ENCODE peak calls at places on chromosomes 7 and 10, in eight cellular contexts. One of them, this sample, is unnamed. For H4K20me1, the result is how much of the 10 kb centered on the place peaks cover.

GRCh38 chr7:70006411-70006920 is 408.2 kb downstream of the AUTS2 start:
- DNase-seq in OCI-LY7: peak
- DNase-seq in H9: no peak
- DNase-seq in IMR-90: no peak
- DNase-seq in fibroblast of lung: no peak
- DNase-seq in PC-3: no peak
- DNase-seq in GM23338: no peak
- DNase-seq in K562: no peak
- DNase-seq in this sample: no peak

GRCh38 chr7:137402535-137403258 is 59.2 kb upstream of the PTN start:
- DNase-seq in OCI-LY7: no peak
- DNase-seq in H9: no peak
- DNase-seq in IMR-90: no peak
- DNase-seq in fibroblast of lung: no peak
- DNase-seq in PC-3: no peak
- DNase-seq in GM23338: peak
- DNase-seq in K562: no peak
- DNase-seq in this sample: no peak

GRCh38 chr10:69898524-69898923 is 96.8 kb downstream of the COL13A1 start:
- DNase-seq in OCI-LY7: no peak
- DNase-seq in H9: no peak
- DNase-seq in IMR-90: no peak
- DNase-seq in fibroblast of lung: no peak
- DNase-seq in PC-3: no peak
- DNase-seq in GM23338: no peak
- DNase-seq in K562: no peak
- DNase-seq in this sample: no peak

GRCh38 chr7:30209951-30210350 is 74.4 kb upstream of the ZNRF2 start:
- DNase-seq in OCI-LY7: no peak
- DNase-seq in H9: no peak
- DNase-seq in IMR-90: no peak
- DNase-seq in fibroblast of lung: no peak
- DNase-seq in PC-3: no peak
- DNase-seq in GM23338: no peak
- DNase-seq in K562: no peak
- DNase-seq in this sample: no peak

GRCh38 chr10:18773180-18773579 is 113.9 kb downstream of the ARL5B start:
- DNase-seq in OCI-LY7: no peak
- DNase-seq in H9: no peak
- DNase-seq in IMR-90: no peak
- DNase-seq in fibroblast of lung: no peak
- DNase-seq in PC-3: no peak
- DNase-seq in GM23338: no peak
- DNase-seq in K562: no peak
- DNase-seq in this sample: no peak

GRCh38 chr10:79410315-79411094 is 34.9 kb downstream of the ZCCHC24 start:
- DNase-seq in OCI-LY7: no peak
- DNase-seq in H9: no peak
- DNase-seq in IMR-90: no peak
- DNase-seq in fibroblast of lung: no peak
- DNase-seq in PC-3: no peak
- DNase-seq in GM23338: no peak
- DNase-seq in K562: no peak
- DNase-seq in this sample: no peak

GRCh38 chr10:47176903-47177860 is 122.8 kb upstream of the GDF10 start:
- DNase-seq in OCI-LY7: no peak
- DNase-seq in H9: no peak
- DNase-seq in IMR-90: peak
- DNase-seq in fibroblast of lung: peak
- DNase-seq in PC-3: no peak
- DNase-seq in GM23338: no peak
- DNase-seq in K562: no peak
- DNase-seq in this sample: no peak

GRCh38 chr10:112953075-112953501 is 3.0 kb downstream of the TCF7L2 start:
- DNase-seq in OCI-LY7: no peak
- DNase-seq in H9: no peak
- DNase-seq in IMR-90: peak
- DNase-seq in fibroblast of lung: peak
- DNase-seq in PC-3: no peak
- DNase-seq in GM23338: peak
- DNase-seq in K562: no peak
- DNase-seq in this sample: no peak

GRCh38 chr7:38682602-38683001 is 51.4 kb upstream of the AMPH start:
- DNase-seq in OCI-LY7: no peak
- DNase-seq in H9: no peak
- DNase-seq in IMR-90: no peak
- DNase-seq in fibroblast of lung: no peak
- DNase-seq in PC-3: no peak
- DNase-seq in GM23338: no peak
- DNase-seq in K562: no peak
- DNase-seq in this sample: no peak

GRCh38 chr10:115854740-115855435 is 418.1 kb downstream of the GFRA1 start:
- DNase-seq in OCI-LY7: no peak
- DNase-seq in H9: no peak
- DNase-seq in IMR-90: peak
- DNase-seq in fibroblast of lung: peak
- DNase-seq in PC-3: no peak
- DNase-seq in GM23338: no peak
- DNase-seq in K562: no peak
- DNase-seq in this sample: no peak

GRCh38 chr10:12042409-12042796 is 206 bp downstream of the UPF2 start:
- DNase-seq in OCI-LY7: peak
- DNase-seq in H9: no peak
- DNase-seq in IMR-90: peak
- DNase-seq in fibroblast of lung: peak
- DNase-seq in PC-3: no peak
- DNase-seq in GM23338: peak
- DNase-seq in K562: peak
- DNase-seq in this sample: no peak

GRCh38 chr7:116075351-116076145 is 45.0 kb upstream of the TFEC start:
- DNase-seq in OCI-LY7: no peak
- DNase-seq in H9: peak
- DNase-seq in IMR-90: peak
- DNase-seq in fibroblast of lung: peak
- DNase-seq in PC-3: no peak
- DNase-seq in GM23338: no peak
- DNase-seq in K562: no peak
- DNase-seq in this sample: no peak

GRCh38 chr7:88795553-88795952 is at the start of gene TEX47:
- DNase-seq in OCI-LY7: no peak
- DNase-seq in H9: no peak
- DNase-seq in IMR-90: no peak
- DNase-seq in fibroblast of lung: no peak
- DNase-seq in PC-3: no peak
- DNase-seq in GM23338: no peak
- DNase-seq in K562: no peak
- DNase-seq in this sample: no peak

GRCh38 chr7:158502068-158502750 is 85.4 kb downstream of the PTPRN2 start:
- DNase-seq in OCI-LY7: no peak
- DNase-seq in H9: no peak
- DNase-seq in IMR-90: no peak
- DNase-seq in fibroblast of lung: no peak
- DNase-seq in PC-3: no peak
- DNase-seq in GM23338: no peak
- DNase-seq in K562: no peak
- DNase-seq in this sample: no peak
- H4K20me1 ChIP-seq in OCI-LY7: under half
- H4K20me1 ChIP-seq in H9: under half
- H4K20me1 ChIP-seq in IMR-90: under half
- H4K20me1 ChIP-seq in fibroblast of lung: under half
- H4K20me1 ChIP-seq in PC-3: under half
- H4K20me1 ChIP-seq in GM23338: under half
- H4K20me1 ChIP-seq in K562: under half
- H4K20me1 ChIP-seq in this sample: under half

GRCh38 chr7:105653441-105654005 is 72.2 kb upstream of the EFCAB10 start:
- DNase-seq in OCI-LY7: no peak
- DNase-seq in H9: no peak
- DNase-seq in IMR-90: no peak
- DNase-seq in fibroblast of lung: no peak
- DNase-seq in PC-3: no peak
- DNase-seq in GM23338: no peak
- DNase-seq in K562: no peak
- DNase-seq in this sample: no peak

GRCh38 chr7:105654095-105654686 is 72.9 kb upstream of the EFCAB10 start:
- DNase-seq in OCI-LY7: no peak
- DNase-seq in H9: no peak
- DNase-seq in IMR-90: no peak
- DNase-seq in fibroblast of lung: no peak
- DNase-seq in PC-3: no peak
- DNase-seq in GM23338: no peak
- DNase-seq in K562: no peak
- DNase-seq in this sample: no peak

GRCh38 chr7:105654994-105655900 is 74.0 kb upstream of the EFCAB10 start:
- DNase-seq in OCI-LY7: no peak
- DNase-seq in H9: peak
- DNase-seq in IMR-90: peak
- DNase-seq in fibroblast of lung: peak
- DNase-seq in PC-3: peak
- DNase-seq in GM23338: peak
- DNase-seq in K562: peak
- DNase-seq in this sample: no peak

GRCh38 chr7:105656922-105657521 is 75.7 kb upstream of the EFCAB10 start:
- DNase-seq in OCI-LY7: peak
- DNase-seq in H9: peak
- DNase-seq in IMR-90: no peak
- DNase-seq in fibroblast of lung: no peak
- DNase-seq in PC-3: peak
- DNase-seq in GM23338: peak
- DNase-seq in K562: peak
- DNase-seq in this sample: no peak

DNA sequence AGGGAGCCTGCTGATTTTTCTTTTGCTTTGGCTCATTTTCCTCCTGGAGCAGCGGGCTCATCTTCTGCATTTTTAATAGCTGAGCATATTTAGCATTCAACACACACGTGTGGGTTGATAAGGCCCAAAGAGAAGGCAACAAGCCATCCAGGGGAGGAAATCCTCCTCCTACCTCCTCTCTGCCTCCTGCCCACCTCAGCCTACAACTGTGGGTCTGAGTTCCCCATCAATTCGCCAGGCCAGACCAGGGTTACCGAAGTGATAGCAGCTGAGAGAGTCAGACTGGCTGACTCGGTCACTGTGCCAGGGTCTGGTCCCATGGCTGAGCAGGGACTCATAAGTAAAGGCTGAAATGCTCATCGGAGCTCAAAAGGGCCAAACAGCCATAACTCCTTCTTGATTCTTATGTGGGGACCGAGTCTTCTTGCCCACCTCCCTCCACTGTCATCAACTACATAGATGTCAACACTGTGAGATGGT is 74.6 kb upstream of the EFCAB10 start:
- DNase-seq in OCI-LY7: no peak
- DNase-seq in H9: no peak
- DNase-seq in IMR-90: no peak
- DNase-seq in fibroblast of lung: no peak
- DNase-seq in PC-3: no peak
- DNase-seq in GM23338: no peak
- DNase-seq in K562: no peak
- DNase-seq in this sample: no peak
- H4K20me1 ChIP-seq in OCI-LY7: under half
- H4K20me1 ChIP-seq in H9: under half
- H4K20me1 ChIP-seq in IMR-90: under half
- H4K20me1 ChIP-seq in fibroblast of lung: under half
- H4K20me1 ChIP-seq in PC-3: under half
- H4K20me1 ChIP-seq in GM23338: under half
- H4K20me1 ChIP-seq in K562: under half
- H4K20me1 ChIP-seq in this sample: under half

GRCh38 chr10:125014984-125015944 is 73.3 kb downstream of the ZRANB1 start:
- DNase-seq in OCI-LY7: no peak
- DNase-seq in H9: no peak
- DNase-seq in IMR-90: no peak
- DNase-seq in fibroblast of lung: no peak
- DNase-seq in PC-3: no peak
- DNase-seq in GM23338: no peak
- DNase-seq in K562: no peak
- DNase-seq in this sample: no peak

GRCh38 chr10:125016123-125016522 is 74.2 kb downstream of the ZRANB1 start:
- DNase-seq in OCI-LY7: no peak
- DNase-seq in H9: no peak
- DNase-seq in IMR-90: no peak
- DNase-seq in fibroblast of lung: no peak
- DNase-seq in PC-3: no peak
- DNase-seq in GM23338: no peak
- DNase-seq in K562: no peak
- DNase-seq in this sample: no peak

GRCh38 chr10:125013529-125013872 is 71.6 kb downstream of the ZRANB1 start:
- DNase-seq in OCI-LY7: no peak
- DNase-seq in H9: no peak
- DNase-seq in IMR-90: no peak
- DNase-seq in fibroblast of lung: no peak
- DNase-seq in PC-3: no peak
- DNase-seq in GM23338: no peak
- DNase-seq in K562: no peak
- DNase-seq in this sample: no peak

GRCh38 chr10:125012851-125013528 is 71.1 kb downstream of the ZRANB1 start:
- DNase-seq in OCI-LY7: no peak
- DNase-seq in H9: no peak
- DNase-seq in IMR-90: no peak
- DNase-seq in fibroblast of lung: no peak
- DNase-seq in PC-3: no peak
- DNase-seq in GM23338: no peak
- DNase-seq in K562: no peak
- DNase-seq in this sample: no peak

DNA sequence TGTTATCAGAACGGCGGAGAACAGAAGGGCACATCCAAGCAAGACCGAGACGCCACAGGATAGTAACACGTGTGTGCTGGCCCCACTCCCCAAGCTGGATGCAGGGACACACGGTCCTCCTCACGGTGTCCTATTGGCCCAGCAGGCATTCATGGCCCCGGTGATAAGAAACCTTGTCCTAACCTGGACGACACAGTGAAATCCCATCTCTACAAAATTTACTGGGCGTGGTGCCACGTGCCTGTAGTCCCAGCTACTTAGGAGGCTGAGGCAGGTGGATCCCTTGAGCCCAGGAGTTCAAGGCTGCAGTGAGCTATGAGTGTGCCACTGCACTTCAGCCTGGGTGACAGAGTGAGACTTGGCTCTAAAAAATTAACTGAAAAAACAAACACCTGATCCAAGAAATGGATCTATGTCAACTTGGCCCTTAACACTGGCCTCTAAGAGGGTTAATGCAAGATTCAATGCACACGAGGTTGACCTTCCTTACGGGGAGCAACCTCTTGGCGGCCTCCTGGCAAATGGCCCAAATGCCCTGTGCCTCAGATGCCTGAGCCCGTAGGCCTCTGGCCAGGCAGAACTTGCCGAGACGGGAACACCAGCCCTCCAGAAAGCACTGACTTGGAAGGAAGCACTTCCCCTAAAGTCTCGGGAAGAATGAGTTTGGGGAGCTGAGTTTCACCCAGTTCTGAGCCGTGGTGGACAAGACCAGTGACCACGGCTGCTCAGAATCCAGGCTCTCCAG is 72.3 kb downstream of the ZRANB1 start:
- DNase-seq in OCI-LY7: no peak
- DNase-seq in H9: no peak
- DNase-seq in IMR-90: no peak
- DNase-seq in fibroblast of lung: no peak
- DNase-seq in PC-3: no peak
- DNase-seq in GM23338: no peak
- DNase-seq in K562: no peak
- DNase-seq in this sample: no peak
- H4K20me1 ChIP-seq in OCI-LY7: under half
- H4K20me1 ChIP-seq in H9: under half
- H4K20me1 ChIP-seq in IMR-90: half or more
- H4K20me1 ChIP-seq in fibroblast of lung: under half
- H4K20me1 ChIP-seq in PC-3: under half
- H4K20me1 ChIP-seq in GM23338: half or more
- H4K20me1 ChIP-seq in K562: under half
- H4K20me1 ChIP-seq in this sample: under half

GRCh38 chr7:101926265-101926664 is 108.8 kb downstream of the CUX1 start:
- DNase-seq in OCI-LY7: no peak
- DNase-seq in H9: no peak
- DNase-seq in IMR-90: no peak
- DNase-seq in fibroblast of lung: no peak
- DNase-seq in PC-3: no peak
- DNase-seq in GM23338: no peak
- DNase-seq in K562: no peak
- DNase-seq in this sample: no peak
- H4K20me1 ChIP-seq in OCI-LY7: under half
- H4K20me1 ChIP-seq in H9: under half
- H4K20me1 ChIP-seq in IMR-90: under half
- H4K20me1 ChIP-seq in fibroblast of lung: under half
- H4K20me1 ChIP-seq in PC-3: under half
- H4K20me1 ChIP-seq in GM23338: under half
- H4K20me1 ChIP-seq in K562: under half
- H4K20me1 ChIP-seq in this sample: under half

This sample was measured in keratinocyte.